ENCODE peak calls at places on chromosomes 6 and 20, in six cellular contexts. Q is GM10248, L is ecto neural progenitor cell, P is activated gamma-delta T cell treated with Interleukin-2 at 50 U/mL for 16 hours, Y is GM06990, F is hippocampal formation. T is an unnamed sample.

GRCh38 chr20:6735913-6736845 is 31.3 kb upstream of the BMP2 start:
- DNase-seq in Q (no peak), P (no peak), L (no peak), F (peak), Y (no peak), T (no peak)

GRCh38 chr6:17446713-17447112 is 53.3 kb downstream of the CAP2 start:
- DNase-seq in F (no peak), P (no peak), Q (no peak), L (no peak), Y (no peak), T (no peak)

GRCh38 chr20:60481051-60481741 is 523.0 kb downstream of the CDH26 start:
- DNase-seq in Q (no peak), P (no peak), F (no peak), L (peak), Y (no peak), T (no peak)

GRCh38 chr20:62067547-62068260 is 2.0 kb upstream of the TAF4 start:
- DNase-seq in P (no peak), Q (no peak), Y (no peak), F (no peak), L (peak), T (no peak)

GRCh38 chr6:6665505-6665904 is 77.0 kb downstream of the LY86 start:
- DNase-seq in Y (no peak), L (no peak), P (no peak), F (no peak), Q (no peak), T (no peak)

GRCh38 chr6:1611322-1611571 is 1.5 kb downstream of the FOXC1 start:
- DNase-seq in F (no peak), P (no peak), Y (no peak), L (no peak), Q (no peak), T (no peak)

GRCh38 chr6:160952633-160953281 is 38.8 kb upstream of the MAP3K4 start:
- DNase-seq in Y (no peak), P (no peak), Q (no peak), F (no peak), L (no peak), T (no peak)

GRCh38 chr20:22430746-22431168 is 153.6 kb downstream of the FOXA2 start:
- DNase-seq in Y (no peak), F (no peak), L (peak), P (no peak), Q (no peak), T (no peak)

GRCh38 chr6:43325876-43326275 is 17.2 kb upstream of the CRIP3 start:
- DNase-seq in Q (no peak), P (no peak), L (no peak), Y (no peak), F (no peak), T (no peak)

T was measured in SK-N-MC.